ENCODE peak calls at places on chromosomes 13 and 19, in nine cellular contexts. H is fibroblast of pulmonary artery, W is astrocyte of the spinal cord, V is AG10803, S is bronchial epithelial cell, D is spleen, Z is esophagus squamous epithelium, K is right cardiac atrium, M is H7. T is an unnamed sample.
A peak's percentile ranks its signal among the peaks of the same experiment; 100 is the strongest.

GRCh38 chr13:67230774-67231480 is 791 bp upstream of the PCDH9 start:
- DNase-seq in S (peak; percentile 22), W (peak; percentile 78), D (peak; percentile 87), M (peak; percentile 64), Z (no peak), K (peak; percentile 84), V (peak; percentile 52), H (peak; percentile 74), T (peak; percentile 27)

GRCh38 chr19:15629003-15629880 is 11.5 kb upstream of the CYP4F3 start:
- DNase-seq in S (peak; percentile 45), H (peak; percentile 53), V (peak; percentile 42), D (peak; percentile 97), Z (peak; percentile 16), K (peak; percentile 92), M (peak; percentile 74), W (peak; percentile 4), T (peak; percentile 88)

GRCh38 chr19:4694211-4694987 is 24.3 kb upstream of the MYDGF start:
- DNase-seq in K (peak; percentile 72), W (peak; percentile 98), D (no peak), V (peak; percentile 84), Z (peak; percentile 26), M (no peak), S (peak; percentile 99), H (peak; percentile 91), T (no peak)

GRCh38 chr19:55146078-55146647 is 2.8 kb downstream of the TNNT1 start:
- DNase-seq in D (no peak), W (no peak), Z (no peak), H (peak; percentile 24), V (no peak), S (no peak), K (no peak), M (peak; percentile 96), T (no peak)

GRCh38 chr19:56748443-56748842 is 76.9 kb upstream of the ZNF835 start:
- DNase-seq in H (peak; percentile 7), D (no peak), S (peak; percentile 4), K (no peak), V (no peak), M (no peak), W (no peak), Z (no peak), T (no peak)

GRCh38 chr13:65597839-65598818 is 1632.0 kb downstream of the PCDH9 start:
- DNase-seq in D (no peak), H (peak; percentile 81), Z (no peak), W (peak; percentile 68), V (peak; percentile 90), M (no peak), S (peak; percentile 5), K (no peak), T (no peak)

GRCh38 chr13:44686478-44687071 is 110.4 kb upstream of the TSC22D1 start:
- DNase-seq in M (no peak), H (no peak), Z (no peak), W (no peak), K (no peak), D (no peak), V (no peak), S (no peak), T (no peak)

GRCh38 chr13:106440846-106441245 is 94.6 kb downstream of the EFNB2 start:
- DNase-seq in S (peak; percentile 6), H (no peak), Z (no peak), V (no peak), W (no peak), K (no peak), D (no peak), M (no peak), T (no peak)

GRCh38 chr13:113209336-113209879 is at the start of gene CUL4A:
- DNase-seq in Z (no peak), K (peak; percentile 93), W (peak; percentile 70), H (peak; percentile 64), S (no peak), V (peak; percentile 73), M (peak; percentile 95), D (peak; percentile 94), T (peak; percentile 80)

GRCh38 chr13:35531551-35531950 is 55.1 kb upstream of the MAB21L1 start:
- DNase-seq in M (no peak), K (no peak), H (no peak), S (no peak), W (no peak), Z (no peak), D (no peak), V (no peak), T (no peak)

GRCh38 chr19:50300814-50301606 is 28.2 kb downstream of the KCNC3 start:
- DNase-seq in H (peak; percentile 80), S (peak; percentile 77), D (no peak), V (peak; percentile 39), W (peak; percentile 81), M (no peak), K (no peak), Z (no peak), T (no peak)

GRCh38 chr13:86591862-86592261 is 792.6 kb upstream of the SLITRK6 start:
- DNase-seq in M (no peak), V (no peak), D (no peak), W (no peak), K (no peak), Z (no peak), S (peak; percentile 84), H (peak; percentile 66), T (no peak)

GRCh38 chr13:111919286-111919685 is 147.7 kb upstream of the SOX1 start:
- DNase-seq in D (no peak), Z (no peak), K (no peak), S (no peak), M (no peak), V (no peak), H (no peak), W (no peak), T (no peak)

GRCh38 chr13:44437356-44438233 is 64.0 kb downstream of the SERP2 start:
- DNase-seq in H (peak; percentile 69), W (peak; percentile 77), D (no peak), M (no peak), S (peak; percentile 73), Z (no peak), K (no peak), V (peak; percentile 44), T (peak; percentile 56)

GRCh38 chr19:41265376-41266153 is 1.4 kb downstream of the HNRNPUL1 start:
- DNase-seq in H (peak; percentile 26), S (peak; percentile 8), W (peak; percentile 28), Z (no peak), M (peak; percentile 42), D (no peak), V (peak; percentile 34), K (no peak), T (peak; percentile 34)

DNA sequence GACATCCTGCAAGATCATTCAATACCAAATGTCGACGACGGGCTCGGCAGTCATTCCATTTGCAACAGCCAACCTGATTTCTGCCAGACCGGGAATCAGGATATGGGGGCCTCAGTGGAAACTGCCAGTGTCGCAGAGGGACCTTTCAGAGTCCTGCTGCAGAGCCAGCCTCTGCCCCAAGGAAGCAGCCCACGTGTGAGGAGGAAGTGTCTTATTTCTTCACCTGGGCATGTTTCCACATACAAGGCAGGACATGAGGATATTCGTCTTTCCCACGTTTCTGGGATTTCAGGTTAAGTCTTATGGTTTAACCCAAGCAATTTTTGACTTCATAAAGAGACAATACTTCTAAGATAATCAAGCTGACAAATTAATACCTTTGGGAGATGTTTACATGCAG is 69.9 kb downstream of the ABCC4 start:
- DNase-seq in D (no peak), K (no peak), S (peak; percentile 34), Z (no peak), W (no peak), V (no peak), M (no peak), H (no peak), T (no peak)
- H3K4me3 ChIP-seq in D (no peak overlapping the region), K (no peak overlapping the region), S (no peak overlapping the region), Z (no peak overlapping the region), W (no peak overlapping the region), V (no peak overlapping the region), M (no peak overlapping the region), H (no peak overlapping the region), T (no peak overlapping the region)

GRCh38 chr19:2974342-2974932 is 2.9 kb upstream of the TLE6 start:
- DNase-seq in Z (no peak), H (peak; percentile 78), W (no peak), K (peak; percentile 74), M (peak; percentile 39), V (no peak), S (no peak), D (no peak), T (no peak)

GRCh38 chr19:2978467-2978767 is 1.1 kb downstream of the TLE6 start:
- DNase-seq in S (no peak), H (no peak), K (no peak), D (no peak), V (no peak), Z (no peak), M (no peak), W (no peak), T (no peak)

GRCh38 chr19:2976609-2977000 is 759 bp upstream of the TLE6 start:
- DNase-seq in M (peak; percentile 46), W (no peak), S (no peak), H (no peak), Z (no peak), K (no peak), V (no peak), D (no peak), T (no peak)

GRCh38 chr19:2977001-2977685 is at the start of gene TLE6:
- DNase-seq in Z (peak; percentile 79), W (peak; percentile 94), V (peak; percentile 88), K (peak; percentile 99), H (peak; percentile 94), S (peak; percentile 83), D (peak; percentile 95), M (peak; percentile 100), T (peak; percentile 96)

GRCh38 chr19:2977686-2978466 is 512 bp downstream of the TLE6 start:
- DNase-seq in K (no peak), W (no peak), S (no peak), V (no peak), M (peak; percentile 62), D (peak; percentile 76), Z (no peak), H (no peak), T (no peak)
- H3K4me3 ChIP-seq in K (no peak overlapping the region), W (peak overlapping the region; percentile 21), S (no peak overlapping the region), V (peak overlapping the region; percentile 17), M (peak overlapping the region; percentile 41), D (no peak overlapping the region), Z (peak overlapping the region; percentile 49), H (no peak overlapping the region), T (no peak overlapping the region)

DNA sequence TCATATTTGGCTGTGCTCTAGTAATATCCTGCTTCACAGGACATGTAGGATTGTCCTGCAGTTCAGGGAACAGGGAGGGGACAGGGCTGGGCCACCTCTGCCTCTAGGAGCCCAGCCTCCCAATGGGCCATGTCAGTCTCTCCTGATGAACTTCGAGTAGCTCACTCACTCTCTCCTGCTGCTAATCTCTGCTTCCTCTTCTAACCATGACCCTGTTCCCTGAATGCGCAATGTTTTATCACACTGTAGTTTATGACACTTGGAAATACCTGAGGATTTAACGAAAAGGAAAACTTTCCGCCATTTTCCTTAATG is 9.2 kb downstream of the PARP4 start:
- DNase-seq in W (no peak), D (no peak), M (peak; percentile 10), S (no peak), Z (no peak), K (no peak), H (no peak), V (no peak), T (peak; percentile 87)
- H3K4me3 ChIP-seq in W (no peak overlapping the region), D (no peak overlapping the region), M (no peak overlapping the region), S (no peak overlapping the region), Z (no peak overlapping the region), K (no peak overlapping the region), H (no peak overlapping the region), V (no peak overlapping the region), T (no peak overlapping the region)

DNA sequence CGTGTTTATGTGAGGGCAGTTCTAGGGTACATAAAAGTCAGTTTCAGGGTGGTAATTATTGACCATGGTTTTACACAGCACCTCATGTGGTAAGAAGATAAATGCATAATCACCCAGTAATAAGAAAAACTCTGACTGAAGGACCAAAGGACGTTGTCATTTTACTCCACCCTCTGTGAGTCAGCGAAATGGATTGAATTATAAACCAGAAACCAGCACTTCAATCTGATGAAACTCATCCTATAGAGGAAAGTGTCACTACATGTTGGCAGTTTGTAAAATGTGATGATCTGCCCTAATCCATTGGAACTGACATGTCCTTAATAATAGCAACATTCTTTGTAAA is 406.8 kb downstream of the KLF5 start:
- DNase-seq in W (peak; percentile 41), M (no peak), V (peak; percentile 2), H (peak; percentile 10), S (peak; percentile 89), K (no peak), D (no peak), Z (no peak), T (peak; percentile 92)
- H3K4me3 ChIP-seq in W (no peak overlapping the region), M (no peak overlapping the region), V (no peak overlapping the region), H (no peak overlapping the region), S (no peak overlapping the region), K (no peak overlapping the region), D (no peak overlapping the region), Z (no peak overlapping the region), T (no peak overlapping the region)

T was measured in small intestine.